ENCODE peak calls at places on chromosomes 7 and 10, in ten cellular contexts. Y, A, H, P, Q, N, T, J, K and S are unnamed samples.

GRCh38 chr7:94183289-94183749 is 179.2 kb upstream of the BET1 start:
- DNase-seq in Y (no peak), A (no peak), H (no peak), P (peak), Q (peak), N (no peak), T (peak), J (peak), K (peak), S (peak)

GRCh38 chr7:151255390-151255789 is 6.9 kb upstream of the SMARCD3 start:
- DNase-seq in Y (no peak), A (no peak), H (no peak), P (no peak), Q (no peak), N (no peak), T (no peak), J (no peak), K (no peak), S (no peak)

GRCh38 chr10:110827872-110828271 is 43.9 kb upstream of the PDCD4 start:
- DNase-seq in Y (no peak), A (no peak), H (no peak), P (no peak), Q (no peak), N (no peak), T (no peak), J (no peak), K (no peak), S (no peak)

GRCh38 chr10:110850990-110851389 is 20.7 kb upstream of the PDCD4 start:
- DNase-seq in Y (peak), A (no peak), H (no peak), P (no peak), Q (peak), N (no peak), T (peak), J (no peak), K (no peak), S (no peak)

GRCh38 chr10:44339218-44339617 is 45.7 kb downstream of the CXCL12 start:
- DNase-seq in Y (no peak), A (no peak), H (no peak), P (no peak), Q (no peak), N (no peak), T (no peak), J (no peak), K (no peak), S (no peak)

GRCh38 chr10:126839094-126839761 is 66.0 kb upstream of the DOCK1 start:
- DNase-seq in Y (no peak), A (peak), H (no peak), P (no peak), Q (no peak), N (peak), T (no peak), J (no peak), K (no peak), S (no peak)

GRCh38 chr10:112503643-112504042 is 56.6 kb downstream of the VTI1A start:
- DNase-seq in Y (no peak), A (no peak), H (no peak), P (no peak), Q (no peak), N (no peak), T (no peak), J (no peak), K (no peak), S (no peak)

GRCh38 chr10:123790132-123790885 is 101.3 kb downstream of the CPXM2 start:
- DNase-seq in Y (no peak), A (no peak), H (no peak), P (no peak), Q (no peak), N (no peak), T (no peak), J (no peak), K (no peak), S (no peak)

GRCh38 chr10:6458814-6459213 is 121.3 kb downstream of the PRKCQ start:
- DNase-seq in Y (no peak), A (no peak), H (peak), P (no peak), Q (no peak), N (no peak), T (peak), J (no peak), K (no peak), S (no peak)

GRCh38 chr7:20542594-20542993 is 72.9 kb upstream of the ABCB5 start:
- DNase-seq in Y (no peak), A (no peak), H (no peak), P (no peak), Q (peak), N (no peak), T (no peak), J (no peak), K (no peak), S (no peak)

GRCh38 chr10:93462881-93463280 is 19.3 kb downstream of the MYOF start:
- DNase-seq in Y (no peak), A (no peak), H (no peak), P (no peak), Q (peak), N (no peak), T (peak), J (no peak), K (peak), S (no peak)

GRCh38 chr7:134755422-134756022 is 23.9 kb upstream of the CALD1 start:
- DNase-seq in Y (peak), A (no peak), H (peak), P (peak), Q (peak), N (no peak), T (no peak), J (no peak), K (no peak), S (no peak)

GRCh38 chr7:156819733-156820295 is 73.2 kb downstream of the LMBR1 start:
- DNase-seq in Y (no peak), A (no peak), H (no peak), P (no peak), Q (no peak), N (no peak), T (no peak), J (no peak), K (no peak), S (no peak)

GRCh38 chr10:131805696-131806095 is 95.1 kb upstream of the PPP2R2D start:
- DNase-seq in Y (no peak), A (no peak), H (no peak), P (no peak), Q (no peak), N (no peak), T (no peak), J (no peak), K (no peak), S (no peak)

GRCh38 chr7:136049117-136049516 is 72.0 kb upstream of the MTPN start:
- DNase-seq in Y (no peak), A (no peak), H (no peak), P (no peak), Q (no peak), N (no peak), T (no peak), J (no peak), K (no peak), S (no peak)

GRCh38 chr7:46554688-46555422 is 633.8 kb upstream of the IGFBP3 start:
- DNase-seq in Y (no peak), A (no peak), H (no peak), P (no peak), Q (no peak), N (no peak), T (no peak), J (no peak), K (no peak), S (no peak)

GRCh38 chr10:70956029-70956759 is 67.8 kb upstream of the PCBD1 start:
- DNase-seq in Y (no peak), A (no peak), H (no peak), P (no peak), Q (no peak), N (no peak), T (peak), J (peak), K (peak), S (peak)

GRCh38 chr7:132430863-132431822 is 145.1 kb downstream of the PLXNA4 start:
- DNase-seq in Y (peak), A (no peak), H (peak), P (no peak), Q (peak), N (peak), T (peak), J (no peak), K (peak), S (no peak)

GRCh38 chr7:137652721-137653120 is 194.1 kb downstream of the DGKI start:
- DNase-seq in Y (no peak), A (no peak), H (no peak), P (no peak), Q (peak), N (no peak), T (no peak), J (no peak), K (no peak), S (no peak)

GRCh38 chr10:2981361-2981801 is 86.0 kb upstream of the PFKP start:
- DNase-seq in Y (no peak), A (no peak), H (no peak), P (no peak), Q (no peak), N (no peak), T (no peak), J (no peak), K (no peak), S (no peak)

GRCh38 chr10:122373713-122374112 is 795 bp upstream of the PLEKHA1 start:
- DNase-seq in Y (no peak), A (no peak), H (no peak), P (peak), Q (peak), N (no peak), T (no peak), J (no peak), K (no peak), S (peak)

GRCh38 chr10:17607603-17608332 is 9.4 kb downstream of the HACD1 start:
- DNase-seq in Y (no peak), A (no peak), H (no peak), P (peak), Q (peak), N (peak), T (peak), J (peak), K (no peak), S (peak)

GRCh38 chr7:113071465-113071864 is 15.2 kb downstream of the GPR85 start:
- DNase-seq in Y (no peak), A (no peak), H (no peak), P (no peak), Q (peak), N (no peak), T (peak), J (no peak), K (no peak), S (no peak)

GRCh38 chr10:86036544-86036831 is 330.1 kb downstream of the GRID1 start:
- DNase-seq in Y (no peak), A (no peak), H (no peak), P (no peak), Q (no peak), N (no peak), T (no peak), J (no peak), K (no peak), S (no peak)

GRCh38 chr10:109239371-109239770 is 683.9 kb downstream of the XPNPEP1 start:
- DNase-seq in Y (no peak), A (no peak), H (no peak), P (no peak), Q (no peak), N (no peak), T (no peak), J (no peak), K (no peak), S (no peak)

GRCh38 chr7:137728426-137728825 is 118.3 kb downstream of the DGKI start:
- DNase-seq in Y (no peak), A (no peak), H (no peak), P (no peak), Q (no peak), N (no peak), T (no peak), J (no peak), K (no peak), S (no peak)

GRCh38 chr7:11817111-11817710 is 14.8 kb downstream of the THSD7A start:
- DNase-seq in Y (no peak), A (no peak), H (no peak), P (no peak), Q (peak), N (no peak), T (no peak), J (peak), K (no peak), S (no peak)

GRCh38 chr10:44752451-44753441 is 158.4 kb upstream of the TMEM72 start:
- DNase-seq in Y (no peak), A (no peak), H (no peak), P (peak), Q (peak), N (peak), T (no peak), J (no peak), K (no peak), S (no peak)

GRCh38 chr7:84490661-84491060 is 296.1 kb upstream of the SEMA3A start:
- DNase-seq in Y (no peak), A (no peak), H (no peak), P (no peak), Q (peak), N (no peak), T (no peak), J (peak), K (no peak), S (no peak)

GRCh38 chr7:76165106-76165972 is 36.4 kb upstream of the SRRM3 start:
- DNase-seq in Y (no peak), A (no peak), H (no peak), P (no peak), Q (no peak), N (no peak), T (no peak), J (no peak), K (peak), S (no peak)

GRCh38 chr10:1347525-1347924 is 291.3 kb downstream of the WDR37 start:
- DNase-seq in Y (no peak), A (no peak), H (no peak), P (no peak), Q (no peak), N (no peak), T (no peak), J (no peak), K (no peak), S (no peak)